ENCODE peak calls at places on chromosomes 11 and 22, in nine cellular contexts. B is pancreas, M is transverse colon, A is natural killer cell, Y is lower lobe of right lung, K is body of pancreas, Z is cardiac fibroblast, C is mesothelial cell of epicardium, U is HCT116. W is an unnamed sample.

GRCh38 chr22:33381531-33382406 is 323.6 kb upstream of the SYN3 start:
- DNase-seq in U (no peak), M (no peak), B (no peak), C (no peak), Y (no peak), A (no peak), K (no peak), Z (no peak), W (no peak)

GRCh38 chr11:72730243-72730642 is 22.0 kb downstream of the ARAP1 start:
- DNase-seq in A (no peak), C (no peak), B (peak), Y (no peak), M (no peak), Z (no peak), K (no peak), U (no peak), W (no peak)

GRCh38 chr11:15170698-15171097 is 56.0 kb downstream of the INSC start:
- DNase-seq in Y (no peak), U (no peak), C (no peak), A (no peak), Z (no peak), K (no peak), B (no peak), M (no peak), W (no peak)

GRCh38 chr22:11360632-11361031 is 4167.4 kb upstream of the OR11H1 start:
- DNase-seq in A (no peak), K (no peak), U (no peak), C (no peak), M (no peak), Z (no peak), B (peak), Y (peak), W (no peak)

GRCh38 chr22:25364736-25365241 is 145.3 kb downstream of the CRYBB2 start:
- DNase-seq in B (peak), M (peak), A (no peak), C (no peak), K (no peak), U (no peak), Z (no peak), Y (peak), W (no peak)

GRCh38 chr22:25120093-25120561 is 79.5 kb upstream of the CRYBB3 start:
- DNase-seq in U (peak), K (peak), Y (peak), Z (no peak), B (peak), A (no peak), C (no peak), M (peak), W (no peak)

GRCh38 chr11:2816941-2817421 is 68.6 kb downstream of the CDKN1C start:
- DNase-seq in Y (peak), C (no peak), U (no peak), M (peak), Z (peak), B (peak), K (no peak), A (no peak), W (no peak)

GRCh38 chr11:24391165-24391564 is 105.7 kb upstream of the LUZP2 start:
- DNase-seq in C (no peak), A (no peak), B (no peak), U (no peak), M (no peak), Y (no peak), Z (peak), K (no peak), W (no peak)

GRCh38 chr11:75275581-75275980 is 35.0 kb downstream of the TPBGL start:
- DNase-seq in C (peak), K (peak), B (no peak), U (no peak), A (peak), Z (no peak), M (peak), Y (peak), W (peak)

GRCh38 chr11:129323896-129324522 is 51.6 kb upstream of the BARX2 start:
- DNase-seq in U (no peak), C (no peak), Y (no peak), Z (peak), A (no peak), B (no peak), M (peak), K (peak), W (no peak)

GRCh38 chr11:130161441-130161840 is 1.9 kb downstream of the ST14 start:
- DNase-seq in Z (no peak), M (no peak), K (no peak), A (no peak), B (no peak), C (no peak), U (no peak), Y (no peak), W (no peak)

GRCh38 chr11:76587810-76588454 is 82.6 kb downstream of the LRRC32 start:
- DNase-seq in M (no peak), A (no peak), B (no peak), Y (no peak), C (no peak), K (no peak), Z (no peak), U (no peak), W (no peak)

GRCh38 chr11:11847082-11847481 is 5.3 kb downstream of the USP47 start:
- DNase-seq in U (no peak), Z (no peak), B (no peak), Y (no peak), K (no peak), A (no peak), M (no peak), C (no peak), W (no peak)

GRCh38 chr22:27881404-27881803 is 37.7 kb downstream of the PITPNB start:
- DNase-seq in K (peak), B (no peak), Z (peak), M (peak), C (no peak), Y (no peak), U (no peak), A (no peak), W (no peak)

GRCh38 chr11:78022397-78023396 is at the start of gene KCTD14:
- DNase-seq in B (peak), U (no peak), Z (peak), Y (peak), C (peak), M (peak), K (peak), A (no peak), W (no peak)

GRCh38 chr11:92424281-92424680 is 199.7 kb downstream of the FAT3 start:
- DNase-seq in M (no peak), K (no peak), B (no peak), Y (no peak), U (no peak), A (no peak), Z (peak), C (no peak), W (no peak)

GRCh38 chr22:47842119-47842518 is 1079.7 kb downstream of the TBC1D22A start:
- DNase-seq in A (no peak), C (no peak), K (no peak), B (no peak), M (no peak), Y (no peak), U (no peak), Z (no peak), W (no peak)

GRCh38 chr11:125625225-125625593 is 246 bp downstream of the CHEK1 start:
- DNase-seq in M (no peak), A (no peak), Z (no peak), U (no peak), C (no peak), K (no peak), B (no peak), Y (no peak), W (no peak)

GRCh38 chr11:15006139-15006759 is 34.1 kb upstream of the CALCA start:
- DNase-seq in C (no peak), B (no peak), K (no peak), Z (peak), A (no peak), M (no peak), U (peak), Y (no peak), W (no peak)

GRCh38 chr11:1002091-1002984 is 34.2 kb downstream of the MUC6 start:
- DNase-seq in Y (no peak), B (no peak), A (no peak), Z (no peak), U (no peak), M (no peak), K (peak), C (no peak), W (no peak)

GRCh38 chr11:85759915-85760314 is 51.0 kb downstream of the SYTL2 start:
- DNase-seq in K (no peak), C (no peak), Y (no peak), Z (peak), A (no peak), B (no peak), M (no peak), U (peak), W (no peak)

GRCh38 chr22:40401532-40401931 is 31.1 kb downstream of the SGSM3 start:
- DNase-seq in U (no peak), K (peak), B (no peak), A (peak), Y (peak), M (no peak), Z (no peak), C (no peak), W (no peak)

GRCh38 chr11:4643682-4644081 is at the start of gene OR51E1:
- DNase-seq in B (no peak), A (no peak), Z (no peak), C (no peak), U (no peak), Y (no peak), M (no peak), K (no peak), W (no peak)

GRCh38 chr11:76159983-76160661 is 46.2 kb downstream of the WNT11 start:
- DNase-seq in U (no peak), C (no peak), K (peak), A (no peak), Z (no peak), Y (peak), B (peak), M (no peak), W (no peak)

GRCh38 chr22:32341122-32341740 is 16.4 kb upstream of the RFPL3 start:
- DNase-seq in K (no peak), C (no peak), M (no peak), Z (no peak), A (no peak), B (no peak), Y (no peak), U (no peak), W (no peak)

GRCh38 chr11:45658292-45658991 is 7.0 kb downstream of the CHST1 start:
- DNase-seq in U (no peak), Y (no peak), B (no peak), K (peak), A (no peak), Z (peak), M (peak), C (peak), W (no peak)

GRCh38 chr11:122267602-122268001 is 151.6 kb upstream of the BLID start:
- DNase-seq in U (no peak), C (no peak), Y (no peak), M (no peak), Z (peak), B (no peak), A (no peak), K (no peak), W (no peak)
- TF ChIP-seq CTCF in U (no peak), C (no peak), Y (no peak), M (no peak), Z (no peak), B (no peak), A (no peak), K (no peak), W (no peak)

GRCh38 chr22:43537019-43537585 is 125.3 kb downstream of the MPPED1 start:
- DNase-seq in C (peak), Z (no peak), U (no peak), K (no peak), A (no peak), B (no peak), Y (no peak), M (no peak), W (no peak)
- TF ChIP-seq CTCF in C (no peak), Z (no peak), U (peak), K (no peak), A (no peak), B (no peak), Y (no peak), M (no peak), W (no peak)

DNA sequence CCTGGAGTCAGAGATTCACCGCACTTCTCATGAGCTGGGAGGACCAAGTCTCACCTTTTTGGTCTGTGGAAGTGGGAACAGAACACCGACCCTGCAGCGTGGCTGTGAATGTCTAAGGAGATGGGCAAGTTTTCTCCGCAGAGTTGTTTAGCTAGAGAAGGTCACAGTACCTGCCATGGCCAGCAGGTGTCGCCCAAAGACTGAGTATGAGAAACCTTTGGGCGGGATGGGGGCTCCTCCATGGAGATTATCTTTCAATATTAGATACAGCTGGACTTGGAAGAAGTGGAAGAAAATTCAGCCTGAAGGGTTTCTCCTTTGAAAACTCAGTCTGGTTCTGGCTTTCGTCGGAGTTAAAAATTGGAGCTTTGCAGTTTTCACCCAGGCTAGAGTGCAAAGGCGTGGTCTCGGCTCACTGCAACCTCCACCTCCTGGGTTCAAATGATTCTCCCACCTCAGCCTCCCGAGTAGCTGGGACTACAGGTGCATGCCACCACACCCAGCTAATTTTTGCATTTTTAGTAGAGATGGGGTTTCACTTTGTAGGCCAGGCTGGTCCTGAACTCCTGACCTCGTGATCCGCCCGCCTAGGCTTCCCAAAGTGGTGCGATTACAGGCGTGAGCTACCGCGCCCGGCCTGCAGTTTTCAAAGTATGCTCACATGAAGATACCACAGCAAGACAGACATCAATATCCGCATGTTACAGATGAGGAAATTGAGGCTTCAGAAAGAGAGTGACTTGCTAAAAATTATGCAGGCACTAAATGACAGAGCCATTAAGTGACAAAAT is 10.7 kb upstream of the DSCAML1 start:
- DNase-seq in Y (peak), B (no peak), A (peak), M (peak), Z (peak), K (peak), C (peak), U (peak), W (peak)
- TF ChIP-seq CTCF in Y (peak), B (peak), A (peak), M (peak), Z (peak), K (peak), C (peak), U (peak), W (peak)

DNA sequence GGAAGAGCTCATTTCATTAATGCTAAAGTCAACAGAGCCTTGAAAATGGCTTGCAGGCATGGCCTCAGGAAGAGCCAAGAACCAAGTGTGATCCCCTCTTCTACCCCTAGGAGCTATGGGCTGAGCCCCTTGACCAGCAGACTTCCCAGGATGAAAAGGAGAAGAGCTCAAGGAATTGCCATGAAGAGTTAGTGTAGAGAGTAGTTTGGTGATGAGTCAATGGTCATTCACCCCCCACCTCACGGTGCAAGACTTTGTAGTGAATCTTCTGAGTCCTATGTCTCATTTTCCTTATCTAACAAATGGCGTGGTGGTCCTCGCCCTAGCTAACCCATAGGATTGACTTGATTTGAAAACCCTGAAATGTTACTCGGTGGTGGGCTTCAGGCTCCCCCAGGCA is 422.4 kb upstream of the CADM1 start:
- DNase-seq in A (no peak), K (no peak), C (no peak), M (no peak), Y (no peak), U (no peak), B (no peak), Z (no peak), W (no peak)
- TF ChIP-seq CTCF in A (no peak), K (no peak), C (no peak), M (no peak), Y (no peak), U (no peak), B (no peak), Z (no peak), W (no peak)